ENCODE peak calls at places on chromosomes 13 and 19, in six cellular contexts. O is WTC11, T is HCT116, A is K562, W is HepG2, X is GM12878. S is an unnamed sample.

GRCh38 chr19:11944656-11945055 is 19.7 kb downstream of the ZNF700 start:
- DNase-seq in X (no peak), A (no peak), O (no peak), W (no peak), T (no peak), S (no peak)

GRCh38 chr19:54188224-54188871 is 1.0 kb downstream of the MBOAT7 start:
- DNase-seq in T (no peak), A (peak), X (no peak), W (no peak), O (peak), S (no peak)

GRCh38 chr13:113364371-113364932 is 522 bp upstream of the GRTP1 start:
- DNase-seq in W (no peak), O (peak), X (no peak), T (no peak), A (no peak), S (no peak)

GRCh38 chr19:11091343-11092153 is 2.3 kb downstream of the LDLR start:
- DNase-seq in X (no peak), A (no peak), W (peak), O (no peak), T (peak), S (no peak)

GRCh38 chr13:52779028-52779612 is 39.5 kb upstream of the CNMD start:
- DNase-seq in T (no peak), O (no peak), W (no peak), X (no peak), A (no peak), S (no peak)

GRCh38 chr13:99982021-99982740 is 597 bp downstream of the ZIC2 start:
- DNase-seq in A (peak), O (no peak), X (no peak), W (no peak), T (no peak), S (no peak)

GRCh38 chr13:41565221-41565620 is 107.9 kb downstream of the RGCC start:
- DNase-seq in O (no peak), X (no peak), W (peak), A (no peak), T (no peak), S (no peak)

GRCh38 chr13:89568276-89568675 is 1779.2 kb upstream of the MIR17HG start:
- DNase-seq in A (no peak), T (no peak), O (no peak), W (no peak), X (no peak), S (no peak)

GRCh38 chr13:69292789-69293425 is 814.7 kb upstream of the ATXN8OS start:
- DNase-seq in T (no peak), A (no peak), O (no peak), X (no peak), W (no peak), S (no peak)

GRCh38 chr19:36003284-36003683 is 5.3 kb downstream of the SYNE4 start:
- DNase-seq in T (no peak), O (no peak), A (no peak), W (no peak), X (no peak), S (no peak)

GRCh38 chr13:97342936-97343335 is 91.0 kb upstream of the RAP2A start:
- DNase-seq in A (no peak), W (no peak), O (no peak), X (no peak), T (no peak), S (no peak)

GRCh38 chr13:37175996-37176395 is 70.5 kb upstream of the CSNK1A1L start:
- DNase-seq in W (no peak), T (no peak), X (no peak), A (no peak), O (no peak), S (no peak)

GRCh38 chr19:56347163-56347778 is 32.6 kb upstream of the ZSCAN5A start:
- DNase-seq in X (no peak), A (no peak), T (no peak), W (no peak), O (no peak), S (no peak)

GRCh38 chr13:28541966-28542365 is 47.0 kb upstream of the FLT1 start:
- DNase-seq in X (no peak), T (no peak), A (no peak), W (no peak), O (no peak), S (no peak)

GRCh38 chr13:20715340-20715732 is 11.8 kb downstream of the IL17D start:
- DNase-seq in O (no peak), A (no peak), T (no peak), X (no peak), W (no peak), S (no peak)

GRCh38 chr19:42108527-42109389 is 23.5 kb downstream of the POU2F2 start:
- DNase-seq in A (peak), T (peak), O (peak), X (peak), W (peak), S (peak)

GRCh38 chr13:112761701-112762689 is 72.2 kb downstream of the ATP11A start:
- DNase-seq in A (peak), T (no peak), X (no peak), W (no peak), O (no peak), S (no peak)

GRCh38 chr19:48645652-48646191 is at the start of gene CA11:
- DNase-seq in X (no peak), O (peak), W (no peak), A (no peak), T (no peak), S (no peak)

GRCh38 chr19:45973564-45974338 is at the start of gene NOVA2:
- DNase-seq in T (peak), W (no peak), A (peak), O (peak), X (peak), S (peak)

GRCh38 chr19:31145021-31145420 is 204.2 kb downstream of the TSHZ3 start:
- DNase-seq in O (no peak), X (no peak), W (no peak), A (no peak), T (no peak), S (no peak)

GRCh38 chr19:13098291-13099072 is 4.2 kb downstream of the LYL1 start:
- DNase-seq in O (no peak), A (peak), X (no peak), W (no peak), T (no peak), S (no peak)

GRCh38 chr19:41706741-41707501 is 1.5 kb upstream of the CEACAM5 start:
- DNase-seq in W (peak), O (peak), T (peak), X (peak), A (peak), S (peak)

GRCh38 chr19:20385056-20385455 is 180.5 kb downstream of the ZNF737 start:
- DNase-seq in W (no peak), X (no peak), A (no peak), O (no peak), T (no peak), S (no peak)

GRCh38 chr13:67353891-67354459 is 123.8 kb upstream of the PCDH9 start:
- DNase-seq in O (no peak), A (no peak), X (no peak), T (no peak), W (no peak), S (no peak)

GRCh38 chr13:37954191-37954590 is 84.6 kb upstream of the TRPC4 start:
- DNase-seq in X (no peak), W (no peak), T (no peak), O (no peak), A (no peak), S (no peak)

GRCh38 chr19:55594996-55595530 is 4.3 kb downstream of the FIZ1 start:
- DNase-seq in O (no peak), X (no peak), T (no peak), W (no peak), A (no peak), S (no peak)

GRCh38 chr13:51453959-51454703 is 1.3 kb upstream of the INTS6 start:
- DNase-seq in T (no peak), W (no peak), O (no peak), X (no peak), A (peak), S (no peak)

GRCh38 chr19:46350758-46351159 is 3.9 kb downstream of the PPP5C start:
- DNase-seq in X (peak), W (no peak), A (no peak), O (no peak), T (no peak), S (no peak)

GRCh38 chr13:106560791-106561190 is 7.1 kb downstream of the ARGLU1 start:
- DNase-seq in O (no peak), W (no peak), A (no peak), X (no peak), T (no peak), S (no peak)

GRCh38 chr13:54573186-54573585 is 1544.6 kb downstream of the OLFM4 start:
- DNase-seq in X (no peak), T (no peak), W (no peak), O (no peak), A (no peak), S (peak)

GRCh38 chr19:39474139-39474620 is 6.5 kb upstream of the TIMM50 start:
- DNase-seq in A (peak), T (no peak), O (peak), W (peak), X (no peak), S (no peak)

GRCh38 chr13:59111711-59112110 is 1052.0 kb downstream of the DIAPH3 start:
- DNase-seq in A (no peak), T (no peak), O (no peak), W (no peak), X (no peak), S (no peak)

GRCh38 chr13:94390881-94391280 is 88.6 kb downstream of the DCT start:
- DNase-seq in W (no peak), A (no peak), T (no peak), X (no peak), O (no peak), S (no peak)
- TF ChIP-seq ATF3 in W (no peak), A (no peak), T (no peak), X (no peak), O (no peak), S (no peak)

DNA sequence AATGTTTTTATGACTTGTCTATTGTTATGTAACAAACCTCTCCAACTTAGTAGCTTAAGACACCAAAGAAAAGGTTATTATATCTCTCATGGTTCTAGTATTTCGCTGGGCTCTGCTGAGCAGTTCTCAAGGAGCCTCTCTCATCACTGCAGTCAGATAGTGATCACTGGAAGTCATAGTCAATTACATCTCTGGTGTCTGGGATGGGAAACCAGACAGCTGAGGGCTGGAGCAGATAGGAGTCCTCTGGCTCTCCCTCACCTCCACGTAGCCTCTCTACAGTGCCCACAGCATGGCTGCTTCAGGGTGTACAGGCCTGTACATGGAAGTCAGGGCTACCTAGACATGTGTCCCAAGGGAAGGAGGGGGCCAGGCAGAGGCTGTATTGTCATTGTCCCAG is 507.5 kb downstream of the MYO16 start:
- DNase-seq in X (no peak), O (no peak), W (no peak), A (no peak), T (no peak), S (no peak)
- TF ChIP-seq ATF3 in X (no peak), O (no peak), W (no peak), A (no peak), T (no peak), S (no peak)

DNA sequence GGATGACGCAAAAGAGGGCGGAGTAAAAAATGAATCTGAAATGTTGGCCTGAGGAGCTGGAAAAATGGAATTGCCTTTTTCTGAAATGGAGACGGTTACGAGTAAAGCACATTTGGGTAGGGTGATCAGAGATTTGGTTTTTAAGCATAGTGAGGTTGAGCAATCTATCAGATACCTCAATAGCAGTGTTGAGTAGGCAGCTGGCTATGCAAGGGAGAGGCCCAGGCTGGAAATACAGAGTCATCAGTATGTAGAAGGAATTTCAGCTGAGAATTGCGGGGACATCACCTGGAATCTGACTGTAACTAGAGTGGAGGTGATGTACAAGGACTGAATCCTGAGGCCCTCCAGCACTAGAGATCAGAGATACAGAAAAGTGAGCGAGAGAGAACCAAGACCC is 224.8 kb downstream of the LMO7 start:
- DNase-seq in A (no peak), X (no peak), T (no peak), O (no peak), W (no peak), S (no peak)
- TF ChIP-seq ATF3 in A (no peak), X (no peak), T (no peak), O (no peak), W (no peak), S (no peak)

DNA sequence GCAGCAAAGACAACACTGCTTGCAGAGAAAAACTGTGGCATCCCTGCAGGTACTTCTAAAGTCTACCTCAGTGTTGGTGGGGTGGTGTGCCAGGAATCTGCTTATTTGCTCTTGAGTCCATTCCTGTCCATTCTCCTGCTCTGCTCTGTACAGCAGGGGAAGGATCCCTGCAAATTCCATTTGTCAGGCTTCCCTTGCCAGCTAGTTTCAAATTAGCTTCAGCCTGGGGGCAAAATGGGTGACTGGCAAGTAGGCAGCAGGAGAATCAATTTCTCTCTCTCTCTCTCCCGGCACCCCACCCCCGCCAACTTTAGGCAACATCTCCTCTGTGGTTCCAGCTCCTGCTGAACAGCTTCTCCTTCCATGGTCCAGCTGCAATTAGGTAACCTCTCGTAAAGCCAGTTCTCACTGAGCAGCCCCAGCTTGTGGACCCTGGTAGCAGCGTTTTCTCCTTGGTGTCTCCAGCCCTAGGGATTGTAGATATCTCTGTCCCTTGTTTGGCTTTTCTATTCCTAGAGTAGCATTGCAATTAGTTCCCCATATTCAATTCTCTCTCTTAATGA is 6.7 kb upstream of the MYCBP2 start:
- DNase-seq in W (no peak), A (no peak), O (no peak), T (no peak), X (no peak), S (no peak)
- TF ChIP-seq ATF3 in W (no peak), A (no peak), O (no peak), T (no peak), X (no peak), S (no peak)

GRCh38 chr13:23921451-23921888 is 24.2 kb upstream of the C1QTNF9B start:
- DNase-seq in X (no peak), O (peak), A (peak), T (peak), W (peak), S (no peak)
- TF ChIP-seq ATF3 in X (no peak), O (no peak), A (no peak), T (no peak), W (no peak), S (no peak)

S was measured in H1.